ENCODE peak calls at places on chromosomes 12 and 14, in six cellular contexts. B is activated CD4-positive, alpha-beta T cell treated with anti-CD3 and anti-CD28 coated beads, Interleukin-2, amount 50 U/mL, for 1 hour; G is stimulated activated CD4-positive, alpha-beta T cell treated with anti-CD3 and anti-CD28 coated beads, Interleukin-1b, Interleukin-23, amount 100 ng/mL, for 1 hour; C is A673; D is GOT3; T is Ammon's horn. L is an unnamed sample.

GRCh38 chr12:57280234-57281062 is 29.5 kb upstream of the STAC3 start:
- DNase-seq in T (peak; percentile 44), D (peak; percentile 95), C (peak; percentile 67), B (peak; percentile 48), G (peak; percentile 15), L (no peak)

GRCh38 chr12:119020377-119021360 is 39.3 kb downstream of the SRRM4 start:
- DNase-seq in D (no peak), C (peak; percentile 62), G (no peak), B (no peak), T (no peak), L (peak; percentile 6)

GRCh38 chr14:72812292-72812851 is 81.5 kb downstream of the DPF3 start:
- DNase-seq in B (no peak), D (no peak), G (no peak), T (peak; percentile 71), C (no peak), L (no peak)

GRCh38 chr14:106294324-106294723 is 767.9 kb downstream of the TMEM121 start:
- DNase-seq in G (no peak), B (no peak), C (no peak), T (no peak), D (no peak), L (no peak)

GRCh38 chr12:118743896-118744700 is 237.2 kb upstream of the SRRM4 start:
- DNase-seq in C (no peak), B (no peak), T (no peak), D (no peak), G (no peak), L (peak; percentile 82)

GRCh38 chr12:121464331-121464730 is 64.4 kb downstream of the RNF34 start:
- DNase-seq in G (no peak), B (no peak), T (no peak), D (no peak), C (no peak), L (no peak)

GRCh38 chr12:4763549-4763948 is 43.3 kb downstream of the GALNT8 start:
- DNase-seq in G (no peak), C (peak; percentile 65), B (no peak), D (no peak), T (no peak), L (peak; percentile 92)

GRCh38 chr14:69547701-69548348 is 26.8 kb downstream of the CCDC177 start:
- DNase-seq in D (no peak), C (peak; percentile 68), G (no peak), B (peak; percentile 14), T (peak; percentile 29), L (peak; percentile 48)

GRCh38 chr14:69553221-69553620 is 21.4 kb downstream of the CCDC177 start:
- DNase-seq in T (no peak), D (no peak), B (no peak), G (no peak), C (no peak), L (no peak)

GRCh38 chr14:105168496-105168978 is at the start of gene JAG2:
- DNase-seq in G (no peak), B (peak; percentile 57), T (peak; percentile 61), D (no peak), C (peak; percentile 73), L (peak; percentile 79)

GRCh38 chr14:46054526-46054925 is 597.1 kb downstream of the RPL10L start:
- DNase-seq in C (no peak), D (no peak), B (no peak), G (no peak), T (peak; percentile 18), L (no peak)

GRCh38 chr12:18655351-18655750 is 82.5 kb downstream of the PLCZ1 start:
- DNase-seq in B (no peak), G (no peak), D (no peak), C (no peak), T (no peak), L (no peak)

GRCh38 chr12:20212658-20213387 is 155.5 kb upstream of the PDE3A start:
- DNase-seq in B (no peak), T (peak; percentile 92), G (no peak), C (peak; percentile 98), D (peak; percentile 66), L (peak; percentile 85)

GRCh38 chr12:89650239-89650638 is 58.4 kb downstream of the ATP2B1 start:
- DNase-seq in C (no peak), B (no peak), G (no peak), D (no peak), T (no peak), L (no peak)

GRCh38 chr12:7162691-7163114 is 26.8 kb upstream of the PEX5 start:
- DNase-seq in T (peak; percentile 55), B (peak; percentile 5), G (no peak), C (peak; percentile 15), D (no peak), L (peak; percentile 98)

GRCh38 chr12:103930787-103931536 is 752 bp downstream of the HSP90B1 start:
- DNase-seq in C (no peak), G (no peak), B (peak; percentile 18), D (no peak), T (peak; percentile 46), L (peak; percentile 37)

GRCh38 chr14:49553892-49554291 is 32.3 kb downstream of the RPS29 start:
- DNase-seq in T (no peak), C (no peak), G (no peak), D (no peak), B (no peak), L (peak; percentile 98)

GRCh38 chr12:121181181-121181580 is 28.7 kb upstream of the P2RX4 start:
- DNase-seq in D (no peak), G (no peak), C (no peak), B (no peak), T (no peak), L (no peak)

GRCh38 chr14:72104011-72104613 is 171.9 kb downstream of the RGS6 start:
- DNase-seq in T (no peak), D (no peak), G (no peak), C (peak; percentile 52), B (peak; percentile 20), L (no peak)

GRCh38 chr14:75063013-75063412 is 811 bp downstream of the ACYP1 start:
- DNase-seq in C (no peak), B (no peak), T (no peak), G (no peak), D (no peak), L (no peak)

GRCh38 chr14:23182372-23183014 is 967 bp downstream of the SLC7A8 start:
- DNase-seq in B (peak; percentile 35), C (no peak), D (no peak), G (no peak), T (peak; percentile 59), L (no peak)

L was measured in NCI-H146.